ENCODE peak calls at places on chromosomes 7 and 10, in four cellular contexts. D, N, B and G are unnamed samples.

GRCh38 chr10:34800624-34801023 is 14.5 kb downstream of the PARD3 start:
- DNase-seq in D (no peak), N (no peak), B (no peak), G (no peak)

GRCh38 chr10:133272964-133273420 is 3.7 kb downstream of the ADAM8 start:
- DNase-seq in D (no peak), N (no peak), B (no peak), G (no peak)

GRCh38 chr7:134593530-134594392 is 44.9 kb downstream of the AKR1B15 start:
- DNase-seq in D (no peak), N (no peak), B (no peak), G (peak)

GRCh38 chr10:13352519-13352918 is 4.4 kb upstream of the SEPHS1 start:
- DNase-seq in D (no peak), N (no peak), B (no peak), G (no peak)

GRCh38 chr7:148940702-148941597 is 56.9 kb upstream of the EZH2 start:
- DNase-seq in D (peak), N (peak), B (peak), G (peak)

GRCh38 chr7:51634025-51634424 is 317.4 kb upstream of the COBL start:
- DNase-seq in D (no peak), N (no peak), B (no peak), G (no peak)

GRCh38 chr7:17139081-17139480 is 159.4 kb upstream of the AHR start:
- DNase-seq in D (no peak), N (no peak), B (no peak), G (no peak)

GRCh38 chr7:28347462-28347861 is 64.9 kb upstream of the CREB5 start:
- DNase-seq in D (no peak), N (no peak), B (no peak), G (no peak)

GRCh38 chr10:7853892-7854289 is 35.6 kb downstream of the TAF3 start:
- DNase-seq in D (no peak), N (no peak), B (no peak), G (no peak)

GRCh38 chr7:11748884-11749283 is 83.1 kb downstream of the THSD7A start:
- DNase-seq in D (no peak), N (no peak), B (no peak), G (peak)

GRCh38 chr10:109282510-109282909 is 640.8 kb downstream of the XPNPEP1 start:
- DNase-seq in D (no peak), N (no peak), B (no peak), G (no peak)

GRCh38 chr10:35613597-35614226 is 8.6 kb downstream of the GJD4 start:
- DNase-seq in D (no peak), N (no peak), B (peak), G (peak)

GRCh38 chr10:119301397-119301796 is 94.0 kb downstream of the GRK5 start:
- DNase-seq in D (no peak), N (peak), B (no peak), G (no peak)

GRCh38 chr7:29228289-29229011 is 33.9 kb downstream of the CHN2 start:
- DNase-seq in D (peak), N (no peak), B (no peak), G (no peak)

GRCh38 chr7:36264123-36264916 is 111.3 kb downstream of the EEPD1 start:
- DNase-seq in D (no peak), N (no peak), B (no peak), G (no peak)

GRCh38 chr7:4764402-4765007 is 10.9 kb upstream of the AP5Z1 start:
- DNase-seq in D (no peak), N (no peak), B (no peak), G (no peak)

GRCh38 chr10:58851606-58852005 is 324.8 kb upstream of the PHYHIPL start:
- DNase-seq in D (no peak), N (no peak), B (no peak), G (no peak)

GRCh38 chr10:14415676-14416307 is 85.1 kb upstream of the FRMD4A start:
- DNase-seq in D (no peak), N (no peak), B (no peak), G (no peak)

GRCh38 chr7:19674266-19674960 is 34.4 kb downstream of the POLR1F start:
- DNase-seq in D (no peak), N (no peak), B (no peak), G (no peak)

GRCh38 chr10:77836299-77836820 is 90.2 kb downstream of the DLG5 start:
- DNase-seq in D (no peak), N (peak), B (no peak), G (peak)

GRCh38 chr10:89615824-89616223 is 29.2 kb downstream of the PANK1 start:
- DNase-seq in D (no peak), N (no peak), B (no peak), G (no peak)

GRCh38 chr10:22684707-22685106 is 29.7 kb downstream of the PIP4K2A start:
- DNase-seq in D (no peak), N (no peak), B (no peak), G (no peak)

GRCh38 chr7:134088199-134088598 is 38.9 kb upstream of the LRGUK start:
- DNase-seq in D (no peak), N (no peak), B (no peak), G (no peak)

GRCh38 chr10:17005621-17006566 is 123.7 kb downstream of the CUBN start:
- DNase-seq in D (no peak), N (no peak), B (no peak), G (no peak)

GRCh38 chr10:89944138-89944537 is 242.7 kb downstream of the KIF20B start:
- DNase-seq in D (no peak), N (no peak), B (no peak), G (no peak)

GRCh38 chr7:150327308-150327707 is 4.0 kb upstream of the ACTR3C start:
- DNase-seq in D (no peak), N (no peak), B (no peak), G (no peak)

GRCh38 chr7:129188372-129188891 is at the start of gene SMO:
- DNase-seq in D (no peak), N (peak), B (peak), G (peak)

GRCh38 chr7:9192969-9193368 is 759.6 kb downstream of the NXPH1 start:
- DNase-seq in D (no peak), N (no peak), B (no peak), G (no peak)

GRCh38 chr7:132869166-132869861 is 212.6 kb downstream of the CHCHD3 start:
- DNase-seq in D (no peak), N (no peak), B (no peak), G (no peak)